ENCODE peak calls at places on chromosomes 6 and 20, in seven cellular contexts. One of them, this sample, is unnamed.

GRCh38 chr6:29255530-29255929 is 46.0 kb upstream of the OR14J1 start:
- DNase-seq in breast epithelium: no peak
- DNase-seq in AG04450: no peak
- DNase-seq in right atrium auricular region: no peak
- DNase-seq in dorsolateral prefrontal cortex: no peak
- DNase-seq in tibial nerve: no peak
- DNase-seq in substantia nigra: no peak
- DNase-seq in this sample: no peak

GRCh38 chr6:157222201-157222981 is 100.9 kb downstream of the TMEM242 start:
- DNase-seq in right atrium auricular region: peak
- DNase-seq in tibial nerve: no peak
- DNase-seq in breast epithelium: peak
- DNase-seq in dorsolateral prefrontal cortex: no peak
- DNase-seq in substantia nigra: no peak
- DNase-seq in AG04450: no peak
- DNase-seq in this sample: no peak

GRCh38 chr20:29325304-29325640 is 1932.2 kb upstream of the DEFB115 start:
- DNase-seq in AG04450: no peak
- DNase-seq in substantia nigra: no peak
- DNase-seq in breast epithelium: no peak
- DNase-seq in right atrium auricular region: no peak
- DNase-seq in dorsolateral prefrontal cortex: no peak
- DNase-seq in tibial nerve: no peak
- DNase-seq in this sample: no peak

GRCh38 chr20:49567421-49568256 is at the start of gene PTGIS:
- DNase-seq in substantia nigra: no peak
- DNase-seq in dorsolateral prefrontal cortex: no peak
- DNase-seq in right atrium auricular region: no peak
- DNase-seq in tibial nerve: no peak
- DNase-seq in breast epithelium: no peak
- DNase-seq in AG04450: no peak
- DNase-seq in this sample: no peak

GRCh38 chr6:166078294-166078693 is 89.4 kb downstream of the TBXT start:
- DNase-seq in dorsolateral prefrontal cortex: no peak
- DNase-seq in AG04450: peak
- DNase-seq in substantia nigra: no peak
- DNase-seq in right atrium auricular region: no peak
- DNase-seq in breast epithelium: no peak
- DNase-seq in tibial nerve: no peak
- DNase-seq in this sample: no peak

GRCh38 chr6:137496909-137497721 is 2.9 kb upstream of the OLIG3 start:
- DNase-seq in dorsolateral prefrontal cortex: no peak
- DNase-seq in AG04450: no peak
- DNase-seq in substantia nigra: no peak
- DNase-seq in breast epithelium: no peak
- DNase-seq in right atrium auricular region: no peak
- DNase-seq in tibial nerve: no peak
- DNase-seq in this sample: no peak

GRCh38 chr6:42555477-42556457 is 8.1 kb upstream of the UBR2 start:
- DNase-seq in substantia nigra: no peak
- DNase-seq in breast epithelium: no peak
- DNase-seq in tibial nerve: no peak
- DNase-seq in AG04450: no peak
- DNase-seq in right atrium auricular region: no peak
- DNase-seq in dorsolateral prefrontal cortex: no peak
- DNase-seq in this sample: no peak

GRCh38 chr20:57335392-57335791 is 5.8 kb downstream of the SPO11 start:
- DNase-seq in right atrium auricular region: no peak
- DNase-seq in breast epithelium: no peak
- DNase-seq in substantia nigra: no peak
- DNase-seq in dorsolateral prefrontal cortex: no peak
- DNase-seq in AG04450: no peak
- DNase-seq in tibial nerve: no peak
- DNase-seq in this sample: no peak

GRCh38 chr6:168616807-168617756 is 176.1 kb downstream of the SMOC2 start:
- DNase-seq in dorsolateral prefrontal cortex: no peak
- DNase-seq in tibial nerve: peak
- DNase-seq in right atrium auricular region: no peak
- DNase-seq in substantia nigra: no peak
- DNase-seq in breast epithelium: no peak
- DNase-seq in AG04450: no peak
- DNase-seq in this sample: no peak

GRCh38 chr6:13485923-13486557 is 1.4 kb downstream of the GFOD1 start:
- DNase-seq in right atrium auricular region: no peak
- DNase-seq in AG04450: no peak
- DNase-seq in substantia nigra: no peak
- DNase-seq in breast epithelium: no peak
- DNase-seq in dorsolateral prefrontal cortex: no peak
- DNase-seq in tibial nerve: no peak
- DNase-seq in this sample: peak

GRCh38 chr6:44145839-44146238 is 12.8 kb upstream of the CAPN11 start:
- DNase-seq in right atrium auricular region: no peak
- DNase-seq in substantia nigra: no peak
- DNase-seq in dorsolateral prefrontal cortex: no peak
- DNase-seq in tibial nerve: no peak
- DNase-seq in breast epithelium: no peak
- DNase-seq in AG04450: no peak
- DNase-seq in this sample: no peak

GRCh38 chr20:45823949-45824835 is 2.9 kb downstream of the TNNC2 start:
- DNase-seq in tibial nerve: no peak
- DNase-seq in right atrium auricular region: no peak
- DNase-seq in AG04450: no peak
- DNase-seq in substantia nigra: no peak
- DNase-seq in dorsolateral prefrontal cortex: no peak
- DNase-seq in breast epithelium: no peak
- DNase-seq in this sample: peak

GRCh38 chr6:168684471-168684870 is 243.5 kb downstream of the SMOC2 start:
- DNase-seq in right atrium auricular region: peak
- DNase-seq in tibial nerve: no peak
- DNase-seq in substantia nigra: no peak
- DNase-seq in AG04450: no peak
- DNase-seq in breast epithelium: no peak
- DNase-seq in dorsolateral prefrontal cortex: no peak
- DNase-seq in this sample: no peak

GRCh38 chr20:49811825-49812462 is 684 bp upstream of the SLC9A8 start:
- DNase-seq in substantia nigra: no peak
- DNase-seq in breast epithelium: no peak
- DNase-seq in tibial nerve: no peak
- DNase-seq in AG04450: no peak
- DNase-seq in right atrium auricular region: no peak
- DNase-seq in dorsolateral prefrontal cortex: no peak
- DNase-seq in this sample: no peak

GRCh38 chr6:149060985-149061760 is 256.3 kb upstream of the TAB2 start:
- DNase-seq in breast epithelium: no peak
- DNase-seq in right atrium auricular region: no peak
- DNase-seq in substantia nigra: no peak
- DNase-seq in tibial nerve: no peak
- DNase-seq in AG04450: peak
- DNase-seq in dorsolateral prefrontal cortex: no peak
- DNase-seq in this sample: no peak

GRCh38 chr6:13234130-13234529 is 94.2 kb downstream of the TBC1D7 start:
- DNase-seq in right atrium auricular region: no peak
- DNase-seq in tibial nerve: no peak
- DNase-seq in AG04450: no peak
- DNase-seq in breast epithelium: no peak
- DNase-seq in dorsolateral prefrontal cortex: no peak
- DNase-seq in substantia nigra: no peak
- DNase-seq in this sample: no peak

GRCh38 chr20:53582574-53583351 is 10.9 kb downstream of the ZNF217 start:
- DNase-seq in AG04450: peak
- DNase-seq in dorsolateral prefrontal cortex: no peak
- DNase-seq in right atrium auricular region: peak
- DNase-seq in tibial nerve: no peak
- DNase-seq in substantia nigra: no peak
- DNase-seq in breast epithelium: peak
- DNase-seq in this sample: no peak

GRCh38 chr6:56314683-56315523 is 67.5 kb upstream of the COL21A1 start:
- DNase-seq in AG04450: no peak
- DNase-seq in substantia nigra: no peak
- DNase-seq in dorsolateral prefrontal cortex: no peak
- DNase-seq in tibial nerve: no peak
- DNase-seq in right atrium auricular region: no peak
- DNase-seq in breast epithelium: no peak
- DNase-seq in this sample: no peak

GRCh38 chr20:50724851-50725721 is 6.3 kb upstream of the PARD6B start:
- DNase-seq in breast epithelium: peak
- DNase-seq in right atrium auricular region: peak
- DNase-seq in AG04450: peak
- DNase-seq in tibial nerve: peak
- DNase-seq in substantia nigra: no peak
- DNase-seq in dorsolateral prefrontal cortex: peak
- DNase-seq in this sample: peak

GRCh38 chr6:158321960-158322359 is 9.7 kb downstream of the TULP4 start:
- DNase-seq in tibial nerve: no peak
- DNase-seq in right atrium auricular region: no peak
- DNase-seq in breast epithelium: no peak
- DNase-seq in dorsolateral prefrontal cortex: no peak
- DNase-seq in AG04450: no peak
- DNase-seq in substantia nigra: no peak
- DNase-seq in this sample: no peak

GRCh38 chr20:5658897-5659296 is 91.3 kb upstream of the SHLD1 start:
- DNase-seq in tibial nerve: peak
- DNase-seq in AG04450: peak
- DNase-seq in right atrium auricular region: peak
- DNase-seq in breast epithelium: no peak
- DNase-seq in dorsolateral prefrontal cortex: peak
- DNase-seq in substantia nigra: no peak
- DNase-seq in this sample: peak
- H3K27ac ChIP-seq in tibial nerve: peak
- H3K27ac ChIP-seq in AG04450: peak
- H3K27ac ChIP-seq in right atrium auricular region: peak
- H3K27ac ChIP-seq in breast epithelium: peak
- H3K27ac ChIP-seq in dorsolateral prefrontal cortex: no peak
- H3K27ac ChIP-seq in substantia nigra: no peak
- H3K27ac ChIP-seq in this sample: peak

DNA sequence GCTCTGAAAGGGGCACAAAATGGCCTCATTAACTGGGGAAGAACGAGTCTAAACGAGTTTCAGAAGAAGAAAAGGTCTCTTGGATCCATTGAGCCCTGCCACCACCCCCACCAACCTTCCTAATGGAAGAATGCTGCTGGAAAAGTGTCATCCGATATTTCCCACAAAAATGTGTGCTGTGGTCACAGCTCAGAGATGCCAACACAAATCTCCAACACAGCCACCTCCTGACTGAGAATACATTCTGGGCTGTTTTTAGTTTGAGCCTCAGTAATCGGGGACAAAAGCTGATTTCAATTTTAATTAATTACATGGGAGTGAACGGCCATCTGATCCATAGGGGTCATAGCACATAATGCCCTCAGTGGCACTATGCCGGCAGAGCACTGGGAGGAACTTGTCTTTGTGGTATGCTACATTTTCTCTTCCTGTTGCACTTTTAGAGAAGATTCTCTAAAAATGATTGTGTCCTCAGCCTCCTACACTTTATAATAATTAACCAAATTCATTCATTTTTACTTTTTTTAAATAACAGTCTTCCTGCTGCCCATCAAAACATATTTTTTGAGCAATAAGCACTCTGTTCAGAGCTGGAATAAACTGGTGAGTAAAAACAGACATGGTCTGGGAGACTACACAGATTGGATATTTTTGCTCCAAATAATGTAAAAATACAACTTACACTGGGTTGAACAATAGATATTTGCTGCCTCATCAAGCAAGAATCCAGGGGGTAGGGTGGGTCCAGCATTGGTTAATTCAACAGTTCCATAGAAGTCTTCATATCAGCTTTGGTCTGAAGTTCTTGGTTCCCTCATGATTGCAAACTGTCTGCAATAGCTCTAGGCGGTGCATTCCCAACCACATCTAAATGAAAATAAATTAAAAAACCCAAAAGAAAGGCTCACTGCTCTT is 143.6 kb upstream of the TMEM170B start:
- DNase-seq in dorsolateral prefrontal cortex: no peak
- DNase-seq in breast epithelium: no peak
- DNase-seq in substantia nigra: no peak
- DNase-seq in right atrium auricular region: no peak
- DNase-seq in tibial nerve: no peak
- DNase-seq in AG04450: no peak
- DNase-seq in this sample: no peak
- H3K27ac ChIP-seq in dorsolateral prefrontal cortex: no peak
- H3K27ac ChIP-seq in breast epithelium: peak
- H3K27ac ChIP-seq in substantia nigra: no peak
- H3K27ac ChIP-seq in right atrium auricular region: no peak
- H3K27ac ChIP-seq in tibial nerve: no peak
- H3K27ac ChIP-seq in AG04450: no peak
- H3K27ac ChIP-seq in this sample: peak

DNA sequence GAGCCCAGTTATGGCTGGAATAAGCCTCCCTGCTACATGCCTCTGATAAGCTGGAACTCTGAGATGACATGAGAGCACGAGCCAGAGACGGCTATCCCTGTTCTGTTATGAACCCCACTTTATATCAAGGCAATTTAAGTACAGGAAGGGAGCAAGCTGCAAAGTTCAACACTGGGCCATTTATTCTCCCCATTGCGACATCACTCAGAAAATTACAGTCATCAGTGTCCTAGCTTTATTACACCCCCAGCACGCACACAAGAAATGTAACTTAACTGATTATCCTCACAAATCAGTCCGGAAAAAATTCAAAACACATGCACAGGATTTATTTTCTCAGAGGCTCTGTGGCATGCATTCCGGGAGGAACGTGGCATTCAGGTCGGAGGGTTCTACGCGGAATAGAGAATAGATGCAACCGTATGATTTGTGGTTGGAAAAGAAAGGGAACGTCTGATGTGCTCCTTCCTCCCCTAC is 125.4 kb upstream of the SLC2A12 start:
- DNase-seq in dorsolateral prefrontal cortex: no peak
- DNase-seq in breast epithelium: no peak
- DNase-seq in AG04450: no peak
- DNase-seq in tibial nerve: peak
- DNase-seq in right atrium auricular region: no peak
- DNase-seq in substantia nigra: no peak
- DNase-seq in this sample: no peak
- H3K27ac ChIP-seq in dorsolateral prefrontal cortex: peak
- H3K27ac ChIP-seq in breast epithelium: peak
- H3K27ac ChIP-seq in AG04450: peak
- H3K27ac ChIP-seq in tibial nerve: peak
- H3K27ac ChIP-seq in right atrium auricular region: peak
- H3K27ac ChIP-seq in substantia nigra: peak
- H3K27ac ChIP-seq in this sample: peak

GRCh38 chr6:128352331-128352730 is 168.1 kb downstream of the PTPRK start:
- DNase-seq in tibial nerve: no peak
- DNase-seq in breast epithelium: no peak
- DNase-seq in substantia nigra: no peak
- DNase-seq in dorsolateral prefrontal cortex: no peak
- DNase-seq in right atrium auricular region: no peak
- DNase-seq in AG04450: no peak
- DNase-seq in this sample: no peak

GRCh38 chr6:128350416-128351254 is 169.8 kb downstream of the PTPRK start:
- DNase-seq in right atrium auricular region: no peak
- DNase-seq in substantia nigra: no peak
- DNase-seq in AG04450: no peak
- DNase-seq in tibial nerve: no peak
- DNase-seq in breast epithelium: no peak
- DNase-seq in dorsolateral prefrontal cortex: no peak
- DNase-seq in this sample: no peak

GRCh38 chr6:128346569-128346968 is 173.8 kb downstream of the PTPRK start:
- DNase-seq in tibial nerve: no peak
- DNase-seq in right atrium auricular region: no peak
- DNase-seq in AG04450: no peak
- DNase-seq in breast epithelium: no peak
- DNase-seq in dorsolateral prefrontal cortex: no peak
- DNase-seq in substantia nigra: no peak
- DNase-seq in this sample: no peak

GRCh38 chr6:128347123-128347522 is 173.3 kb downstream of the PTPRK start:
- DNase-seq in AG04450: no peak
- DNase-seq in breast epithelium: no peak
- DNase-seq in dorsolateral prefrontal cortex: no peak
- DNase-seq in substantia nigra: no peak
- DNase-seq in tibial nerve: no peak
- DNase-seq in right atrium auricular region: no peak
- DNase-seq in this sample: no peak

GRCh38 chr6:128351255-128351514 is 169.2 kb downstream of the PTPRK start:
- DNase-seq in AG04450: no peak
- DNase-seq in dorsolateral prefrontal cortex: no peak
- DNase-seq in right atrium auricular region: no peak
- DNase-seq in breast epithelium: no peak
- DNase-seq in substantia nigra: no peak
- DNase-seq in tibial nerve: no peak
- DNase-seq in this sample: no peak
- H3K27ac ChIP-seq in AG04450: no peak
- H3K27ac ChIP-seq in dorsolateral prefrontal cortex: no peak
- H3K27ac ChIP-seq in right atrium auricular region: no peak
- H3K27ac ChIP-seq in breast epithelium: no peak
- H3K27ac ChIP-seq in substantia nigra: no peak
- H3K27ac ChIP-seq in tibial nerve: no peak
- H3K27ac ChIP-seq in this sample: no peak

This sample was measured in left ventricle myocardium inferior.